ENCODE peak calls at places on chromosome 22, in seven cellular contexts. One of them, this sample, is unnamed.
A peak's percentile ranks its signal among the peaks of the same experiment; 100 is the strongest.

GRCh38 chr22:39920134-39920743 is 19.4 kb downstream of the GRAP2 start:
- DNase-seq in suprapubic skin: no peak
- DNase-seq in tibial nerve: no peak
- DNase-seq in colonic mucosa: no peak
- DNase-seq in psoas muscle: no peak
- DNase-seq in iPS DF 6.9: no peak
- DNase-seq in upper lobe of right lung: no peak
- DNase-seq in this sample: no peak

GRCh38 chr22:30984317-30984716 is 15.3 kb downstream of the TUG1 start:
- DNase-seq in suprapubic skin: no peak
- DNase-seq in tibial nerve: no peak
- DNase-seq in colonic mucosa: no peak
- DNase-seq in psoas muscle: no peak
- DNase-seq in iPS DF 6.9: no peak
- DNase-seq in upper lobe of right lung: no peak
- DNase-seq in this sample: no peak

GRCh38 chr22:40381461-40381860 is 11.1 kb downstream of the SGSM3 start:
- DNase-seq in suprapubic skin: no peak
- DNase-seq in tibial nerve: no peak
- DNase-seq in colonic mucosa: no peak
- DNase-seq in psoas muscle: no peak
- DNase-seq in iPS DF 6.9: no peak
- DNase-seq in upper lobe of right lung: no peak
- DNase-seq in this sample: no peak

GRCh38 chr22:22431271-22432220 is 77.0 kb downstream of the ZNF280B start:
- DNase-seq in suprapubic skin: no peak
- DNase-seq in tibial nerve: peak; percentile 70
- DNase-seq in colonic mucosa: peak; percentile 72
- DNase-seq in psoas muscle: peak; percentile 68
- DNase-seq in iPS DF 6.9: peak; percentile 25
- DNase-seq in upper lobe of right lung: no peak
- DNase-seq in this sample: peak; percentile 55

GRCh38 chr22:38346506-38346905 is 29.3 kb upstream of the CSNK1E start:
- DNase-seq in suprapubic skin: peak; percentile 75
- DNase-seq in tibial nerve: no peak
- DNase-seq in colonic mucosa: no peak
- DNase-seq in psoas muscle: no peak
- DNase-seq in iPS DF 6.9: no peak
- DNase-seq in upper lobe of right lung: peak; percentile 32
- DNase-seq in this sample: no peak

GRCh38 chr22:27347951-27348350 is 453.6 kb downstream of the MN1 start:
- DNase-seq in suprapubic skin: no peak
- DNase-seq in tibial nerve: no peak
- DNase-seq in colonic mucosa: no peak
- DNase-seq in psoas muscle: no peak
- DNase-seq in iPS DF 6.9: no peak
- DNase-seq in upper lobe of right lung: no peak
- DNase-seq in this sample: no peak

GRCh38 chr22:26328221-26328620 is 100.8 kb upstream of the ASPHD2 start:
- DNase-seq in suprapubic skin: no peak
- DNase-seq in tibial nerve: no peak
- DNase-seq in colonic mucosa: no peak
- DNase-seq in psoas muscle: no peak
- DNase-seq in iPS DF 6.9: no peak
- DNase-seq in upper lobe of right lung: no peak
- DNase-seq in this sample: no peak

GRCh38 chr22:31753005-31753633 is 700 bp upstream of the DEPDC5 start:
- DNase-seq in suprapubic skin: no peak
- DNase-seq in tibial nerve: peak; percentile 9
- DNase-seq in colonic mucosa: peak; percentile 49
- DNase-seq in psoas muscle: peak; percentile 67
- DNase-seq in iPS DF 6.9: no peak
- DNase-seq in upper lobe of right lung: peak; percentile 72
- DNase-seq in this sample: peak; percentile 62

GRCh38 chr22:39556970-39557811 is 13.4 kb upstream of the CACNA1I start:
- DNase-seq in suprapubic skin: no peak
- DNase-seq in tibial nerve: no peak
- DNase-seq in colonic mucosa: no peak
- DNase-seq in psoas muscle: no peak
- DNase-seq in iPS DF 6.9: no peak
- DNase-seq in upper lobe of right lung: no peak
- DNase-seq in this sample: no peak

DNA sequence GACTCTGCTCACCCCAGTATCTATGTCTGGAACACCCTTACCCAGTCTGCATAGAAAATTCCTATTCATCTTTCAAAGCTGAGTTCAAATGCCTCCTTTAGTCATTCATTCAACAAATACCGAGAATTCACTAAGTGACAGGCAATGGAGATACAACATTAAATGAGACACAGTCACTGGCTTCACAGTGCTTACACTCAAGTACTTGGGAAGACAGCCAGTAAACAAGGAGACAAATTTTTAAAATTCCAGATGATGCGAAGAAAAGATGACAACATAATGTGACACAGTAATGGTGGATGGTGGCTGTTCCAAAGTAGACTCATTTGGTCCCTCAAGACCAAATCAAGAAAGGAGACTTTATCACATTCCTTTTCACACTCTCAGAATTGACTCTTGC is 43.8 kb downstream of the RBFOX2 start:
- DNase-seq in suprapubic skin: no peak
- DNase-seq in tibial nerve: no peak
- DNase-seq in colonic mucosa: no peak
- DNase-seq in psoas muscle: no peak
- DNase-seq in iPS DF 6.9: no peak
- DNase-seq in upper lobe of right lung: no peak
- DNase-seq in this sample: no peak
- H3K27ac ChIP-seq in suprapubic skin: no peak overlapping the region
- H3K27ac ChIP-seq in tibial nerve: no peak overlapping the region
- H3K27ac ChIP-seq in colonic mucosa: no peak overlapping the region
- H3K27ac ChIP-seq in psoas muscle: no peak overlapping the region
- H3K27ac ChIP-seq in iPS DF 6.9: no peak overlapping the region
- H3K27ac ChIP-seq in upper lobe of right lung: no peak overlapping the region
- H3K27ac ChIP-seq in this sample: no peak overlapping the region

GRCh38 chr22:46226577-46226976 is 23.5 kb downstream of the CDPF1 start:
- DNase-seq in suprapubic skin: peak; percentile 50
- DNase-seq in tibial nerve: no peak
- DNase-seq in colonic mucosa: no peak
- DNase-seq in psoas muscle: no peak
- DNase-seq in iPS DF 6.9: no peak
- DNase-seq in upper lobe of right lung: no peak
- DNase-seq in this sample: no peak

GRCh38 chr22:46224771-46225290 is 25.3 kb downstream of the CDPF1 start:
- DNase-seq in suprapubic skin: no peak
- DNase-seq in tibial nerve: no peak
- DNase-seq in colonic mucosa: no peak
- DNase-seq in psoas muscle: no peak
- DNase-seq in iPS DF 6.9: no peak
- DNase-seq in upper lobe of right lung: no peak
- DNase-seq in this sample: no peak

GRCh38 chr22:46224044-46224746 is 25.9 kb downstream of the CDPF1 start:
- DNase-seq in suprapubic skin: no peak
- DNase-seq in tibial nerve: no peak
- DNase-seq in colonic mucosa: no peak
- DNase-seq in psoas muscle: no peak
- DNase-seq in iPS DF 6.9: no peak
- DNase-seq in upper lobe of right lung: no peak
- DNase-seq in this sample: no peak

GRCh38 chr22:46229701-46230100 is 20.4 kb downstream of the CDPF1 start:
- DNase-seq in suprapubic skin: no peak
- DNase-seq in tibial nerve: no peak
- DNase-seq in colonic mucosa: no peak
- DNase-seq in psoas muscle: no peak
- DNase-seq in iPS DF 6.9: no peak
- DNase-seq in upper lobe of right lung: no peak
- DNase-seq in this sample: no peak

GRCh38 chr22:46225631-46226030 is 24.5 kb downstream of the CDPF1 start:
- DNase-seq in suprapubic skin: peak; percentile 28
- DNase-seq in tibial nerve: no peak
- DNase-seq in colonic mucosa: no peak
- DNase-seq in psoas muscle: no peak
- DNase-seq in iPS DF 6.9: no peak
- DNase-seq in upper lobe of right lung: no peak
- DNase-seq in this sample: no peak
- H3K36me3 ChIP-seq in suprapubic skin: peaks cover 63% of the 10 kb centered on the region
- H3K36me3 ChIP-seq in tibial nerve: no peaks in the 10 kb centered on the region
- H3K36me3 ChIP-seq in colonic mucosa: peaks cover 15% of the 10 kb centered on the region
- H3K36me3 ChIP-seq in psoas muscle: peaks cover 33% of the 10 kb centered on the region
- H3K36me3 ChIP-seq in iPS DF 6.9: no peaks in the 10 kb centered on the region
- H3K36me3 ChIP-seq in upper lobe of right lung: peaks cover 23% of the 10 kb centered on the region
- H3K36me3 ChIP-seq in this sample: peaks cover 24% of the 10 kb centered on the region

DNA sequence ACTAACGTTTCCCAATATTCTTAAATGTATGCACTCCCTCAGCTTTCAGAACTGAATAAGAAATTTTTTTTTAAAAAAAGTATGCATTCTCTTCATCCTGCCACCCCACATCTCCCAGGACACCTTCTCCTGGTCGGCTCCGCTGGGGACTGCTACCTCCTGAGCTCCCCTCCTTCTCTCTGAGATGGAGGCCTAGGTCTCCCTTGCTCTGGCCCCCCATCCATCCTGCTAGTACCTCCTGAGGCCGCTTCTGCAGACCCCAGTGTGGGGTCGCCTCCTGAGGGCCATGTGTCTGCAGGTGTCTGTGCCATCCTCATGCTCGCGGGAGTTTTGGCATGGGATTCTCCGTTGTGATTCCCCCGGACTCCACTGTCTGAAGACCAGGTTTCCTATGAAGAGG is 27.8 kb downstream of the FAM118A start:
- DNase-seq in suprapubic skin: no peak
- DNase-seq in tibial nerve: no peak
- DNase-seq in colonic mucosa: no peak
- DNase-seq in psoas muscle: no peak
- DNase-seq in iPS DF 6.9: no peak
- DNase-seq in upper lobe of right lung: no peak
- DNase-seq in this sample: no peak
- H3K27ac ChIP-seq in suprapubic skin: no peak overlapping the region
- H3K27ac ChIP-seq in tibial nerve: no peak overlapping the region
- H3K27ac ChIP-seq in colonic mucosa: no peak overlapping the region
- H3K27ac ChIP-seq in psoas muscle: peak overlapping the region; percentile 89
- H3K27ac ChIP-seq in iPS DF 6.9: no peak overlapping the region
- H3K27ac ChIP-seq in upper lobe of right lung: peak overlapping the region; percentile 68
- H3K27ac ChIP-seq in this sample: no peak overlapping the region

GRCh38 chr22:49779853-49780271 is 47.8 kb downstream of the BRD1 start:
- DNase-seq in suprapubic skin: no peak
- DNase-seq in tibial nerve: no peak
- DNase-seq in colonic mucosa: no peak
- DNase-seq in psoas muscle: peak; percentile 85
- DNase-seq in iPS DF 6.9: no peak
- DNase-seq in upper lobe of right lung: no peak
- DNase-seq in this sample: peak; percentile 42
- H3K36me3 ChIP-seq in suprapubic skin: peaks cover 71% of the 10 kb centered on the region
- H3K36me3 ChIP-seq in tibial nerve: peaks cover 6% of the 10 kb centered on the region
- H3K36me3 ChIP-seq in colonic mucosa: peaks cover 21% of the 10 kb centered on the region
- H3K36me3 ChIP-seq in psoas muscle: peaks cover 45% of the 10 kb centered on the region
- H3K36me3 ChIP-seq in iPS DF 6.9: peaks cover 34% of the 10 kb centered on the region
- H3K36me3 ChIP-seq in upper lobe of right lung: peaks cover 58% of the 10 kb centered on the region
- H3K36me3 ChIP-seq in this sample: peaks cover 66% of the 10 kb centered on the region

DNA sequence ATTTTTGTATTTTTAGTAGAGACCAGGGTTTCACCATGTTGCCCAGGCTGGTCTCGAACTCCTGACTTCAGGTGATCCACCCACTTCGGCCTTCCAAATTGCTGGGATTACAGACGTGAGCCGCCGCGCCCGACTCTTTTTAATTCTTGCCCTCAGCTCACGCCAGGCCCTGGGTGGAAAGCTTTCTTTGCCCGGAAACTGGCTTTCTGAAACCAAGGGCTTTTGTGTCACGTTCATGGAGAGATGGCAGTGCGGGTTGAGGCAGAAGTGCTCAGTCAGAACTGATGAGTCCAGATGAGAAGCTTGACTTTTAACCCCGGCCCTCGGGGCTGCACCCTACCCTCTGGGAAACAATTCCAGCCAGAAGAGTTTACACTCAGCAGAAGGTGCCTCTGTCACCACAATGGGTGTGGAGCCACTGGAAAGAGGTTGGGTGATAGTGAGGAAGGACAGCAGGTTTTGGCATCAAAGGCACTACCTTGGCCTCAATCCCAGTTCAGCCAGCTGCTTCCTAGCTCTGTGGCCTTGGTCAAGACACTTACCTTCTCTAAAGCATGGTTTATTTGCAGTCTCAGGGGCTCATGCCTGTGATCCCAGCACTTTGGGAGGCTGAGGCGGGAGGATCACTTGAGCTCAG is 890 bp upstream of the ARFGAP3 start:
- DNase-seq in suprapubic skin: no peak
- DNase-seq in tibial nerve: no peak
- DNase-seq in colonic mucosa: peak; percentile 41
- DNase-seq in psoas muscle: no peak
- DNase-seq in iPS DF 6.9: no peak
- DNase-seq in upper lobe of right lung: no peak
- DNase-seq in this sample: no peak
- H3K27ac ChIP-seq in suprapubic skin: peak overlapping the region; percentile 96
- H3K27ac ChIP-seq in tibial nerve: peak overlapping the region; percentile 97
- H3K27ac ChIP-seq in colonic mucosa: no peak overlapping the region
- H3K27ac ChIP-seq in psoas muscle: peak overlapping the region; percentile 97
- H3K27ac ChIP-seq in iPS DF 6.9: no peak overlapping the region
- H3K27ac ChIP-seq in upper lobe of right lung: no peak overlapping the region
- H3K27ac ChIP-seq in this sample: peak overlapping the region; percentile 97

GRCh38 chr22:17878970-17879369 is 104.7 kb upstream of the BID start:
- DNase-seq in suprapubic skin: no peak
- DNase-seq in tibial nerve: no peak
- DNase-seq in colonic mucosa: no peak
- DNase-seq in psoas muscle: no peak
- DNase-seq in iPS DF 6.9: no peak
- DNase-seq in upper lobe of right lung: no peak
- DNase-seq in this sample: no peak
- H3K36me3 ChIP-seq in suprapubic skin: peaks cover 45% of the 10 kb centered on the region
- H3K36me3 ChIP-seq in tibial nerve: no peaks in the 10 kb centered on the region
- H3K36me3 ChIP-seq in colonic mucosa: peaks cover under 1% of the 10 kb centered on the region
- H3K36me3 ChIP-seq in psoas muscle: peaks cover 52% of the 10 kb centered on the region
- H3K36me3 ChIP-seq in iPS DF 6.9: peaks cover 8% of the 10 kb centered on the region
- H3K36me3 ChIP-seq in upper lobe of right lung: peaks cover 13% of the 10 kb centered on the region
- H3K36me3 ChIP-seq in this sample: peaks cover 30% of the 10 kb centered on the region

DNA sequence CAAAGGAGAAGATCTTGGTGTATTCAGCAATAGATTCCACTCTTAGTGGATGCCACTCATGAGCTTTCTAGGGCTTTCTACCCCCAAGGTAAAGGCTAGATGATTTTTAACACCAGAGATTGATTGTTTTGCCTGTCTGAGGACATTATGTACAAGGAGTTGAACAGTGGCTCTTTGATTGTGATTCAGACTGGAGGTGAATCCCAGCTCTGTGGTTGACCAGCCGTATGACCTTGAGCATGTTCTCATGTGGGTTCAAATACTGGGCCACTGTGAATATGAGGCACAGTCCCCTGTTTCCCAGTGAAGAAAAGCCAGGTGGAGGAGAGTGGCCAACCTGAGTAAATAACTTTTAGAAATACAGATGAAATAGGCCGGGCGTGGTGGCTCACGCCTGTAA is 24.0 kb upstream of the PARVB start:
- DNase-seq in suprapubic skin: no peak
- DNase-seq in tibial nerve: no peak
- DNase-seq in colonic mucosa: no peak
- DNase-seq in psoas muscle: no peak
- DNase-seq in iPS DF 6.9: no peak
- DNase-seq in upper lobe of right lung: peak; percentile 3
- DNase-seq in this sample: peak; percentile 2
- H3K27ac ChIP-seq in suprapubic skin: no peak overlapping the region
- H3K27ac ChIP-seq in tibial nerve: no peak overlapping the region
- H3K27ac ChIP-seq in colonic mucosa: no peak overlapping the region
- H3K27ac ChIP-seq in psoas muscle: no peak overlapping the region
- H3K27ac ChIP-seq in iPS DF 6.9: no peak overlapping the region
- H3K27ac ChIP-seq in upper lobe of right lung: no peak overlapping the region
- H3K27ac ChIP-seq in this sample: no peak overlapping the region